ENCODE peak calls at places on chromosomes 7 and 10, in eight cellular contexts. C, P, M, E, J, T, W and Z are unnamed samples.

GRCh38 chr10:6778992-6779701 is 199.1 kb upstream of the PRKCQ start:
- DNase-seq in C (peak; percentile 33), P (peak; percentile 89), M (no peak), E (no peak), J (peak; percentile 75), T (peak; percentile 84), W (no peak), Z (peak; percentile 84)

GRCh38 chr10:86401588-86402282 is 35.1 kb upstream of the GRID1 start:
- DNase-seq in C (no peak), P (peak; percentile 47), M (peak; percentile 28), E (no peak), J (peak; percentile 37), T (no peak), W (no peak), Z (no peak)

GRCh38 chr7:155860840-155861479 is 48.7 kb upstream of the SHH start:
- DNase-seq in C (no peak), P (peak; percentile 60), M (no peak), E (no peak), J (peak; percentile 81), T (no peak), W (no peak), Z (peak; percentile 31)

GRCh38 chr10:133062635-133063034 is 25.1 kb upstream of the ADGRA1 start:
- DNase-seq in C (no peak), P (no peak), M (no peak), E (no peak), J (no peak), T (no peak), W (no peak), Z (no peak)

GRCh38 chr7:121337398-121337797 is 8.6 kb downstream of the WNT16 start:
- DNase-seq in C (no peak), P (no peak), M (no peak), E (no peak), J (peak; percentile 77), T (no peak), W (no peak), Z (no peak)

GRCh38 chr7:92135100-92135429 is 788 bp upstream of the CYP51A1 start:
- DNase-seq in C (no peak), P (no peak), M (peak; percentile 20), E (no peak), J (peak; percentile 44), T (no peak), W (peak; percentile 27), Z (peak; percentile 3)

GRCh38 chr7:116630932-116631449 is 41.0 kb upstream of the MET start:
- DNase-seq in C (peak; percentile 71), P (peak; percentile 86), M (peak; percentile 88), E (no peak), J (peak; percentile 82), T (peak; percentile 20), W (peak; percentile 93), Z (peak; percentile 49)

GRCh38 chr10:11608159-11608966 is 3.1 kb downstream of the USP6NL start:
- DNase-seq in C (no peak), P (no peak), M (no peak), E (no peak), J (no peak), T (no peak), W (no peak), Z (no peak)

GRCh38 chr10:79101560-79101971 is 32.8 kb downstream of the ZMIZ1 start:
- DNase-seq in C (no peak), P (no peak), M (no peak), E (no peak), J (no peak), T (no peak), W (no peak), Z (no peak)

GRCh38 chr10:60312818-60313588 is 76.7 kb downstream of the ANK3 start:
- DNase-seq in C (no peak), P (no peak), M (no peak), E (no peak), J (peak; percentile 59), T (peak; percentile 32), W (no peak), Z (peak; percentile 13)

GRCh38 chr7:150346922-150347321 is 5.5 kb upstream of the RARRES2 start:
- DNase-seq in C (no peak), P (no peak), M (no peak), E (no peak), J (no peak), T (no peak), W (no peak), Z (no peak)

GRCh38 chr7:128221929-128222403 is 19.1 kb upstream of the LEP start:
- DNase-seq in C (no peak), P (peak; percentile 57), M (no peak), E (no peak), J (no peak), T (peak; percentile 31), W (no peak), Z (no peak)

GRCh38 chr10:97774811-97775294 is 3.1 kb upstream of the SFRP5 start:
- DNase-seq in C (no peak), P (no peak), M (no peak), E (no peak), J (no peak), T (no peak), W (no peak), Z (no peak)

GRCh38 chr10:45550903-45551302 is 121.7 kb downstream of the ZFAND4 start:
- DNase-seq in C (no peak), P (no peak), M (no peak), E (no peak), J (no peak), T (no peak), W (no peak), Z (no peak)

GRCh38 chr10:87053121-87053520 is 33.0 kb downstream of the FAM25A start:
- DNase-seq in C (peak; percentile 70), P (no peak), M (no peak), E (no peak), J (no peak), T (no peak), W (no peak), Z (no peak)

GRCh38 chr7:157987906-157988305 is 599.7 kb downstream of the PTPRN2 start:
- DNase-seq in C (no peak), P (no peak), M (no peak), E (no peak), J (no peak), T (no peak), W (no peak), Z (no peak)

GRCh38 chr7:83155407-83155806 is 7.3 kb downstream of the PCLO start:
- DNase-seq in C (no peak), P (no peak), M (no peak), E (no peak), J (no peak), T (no peak), W (no peak), Z (no peak)

GRCh38 chr7:147207988-147208387 is 1091.4 kb downstream of the CNTNAP2 start:
- DNase-seq in C (no peak), P (no peak), M (no peak), E (no peak), J (no peak), T (no peak), W (no peak), Z (no peak)
- H3K4me3 ChIP-seq in C (no peak overlapping the region), P (no peak overlapping the region), M (no peak overlapping the region), E (no peak overlapping the region), J (no peak overlapping the region), T (no peak overlapping the region), W (no peak overlapping the region), Z (no peak overlapping the region)

DNA sequence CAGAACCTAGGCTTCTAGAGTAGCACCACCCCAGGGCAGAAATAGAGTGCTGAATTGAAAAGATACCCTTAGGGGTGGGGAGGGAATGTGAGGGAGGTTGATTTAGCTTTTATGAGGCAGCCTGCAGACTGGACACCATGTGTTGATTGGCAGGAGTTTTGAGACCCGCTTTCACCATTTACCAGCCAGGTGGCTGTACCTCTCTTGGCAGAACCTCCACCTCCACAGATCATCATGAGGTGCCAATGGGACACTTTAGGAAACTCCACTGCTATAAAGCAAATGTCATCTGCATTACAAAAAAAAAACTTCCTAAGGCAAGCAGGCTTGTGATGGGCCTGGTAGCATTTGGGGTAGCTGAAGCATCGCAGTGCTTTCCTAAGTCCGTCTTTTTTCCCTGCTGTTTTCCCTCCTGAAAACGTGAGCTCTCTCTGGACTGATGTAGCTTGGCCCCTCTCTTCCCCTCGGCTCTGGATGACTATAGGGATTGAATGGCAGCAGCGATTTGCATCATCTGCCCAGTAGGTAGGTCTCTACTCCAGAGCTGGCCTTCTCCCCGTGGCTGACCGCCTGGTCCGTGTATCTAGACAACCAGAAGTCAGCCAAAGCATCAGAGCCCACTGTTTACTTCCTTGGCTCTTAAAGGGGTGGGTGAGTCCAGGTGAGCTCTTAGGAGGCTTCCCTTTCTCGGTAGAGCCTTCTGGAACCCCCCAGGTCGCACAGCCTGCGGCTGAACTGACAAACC is 1.3 kb downstream of the PCBD1 start:
- DNase-seq in C (no peak), P (no peak), M (no peak), E (peak; percentile 9), J (no peak), T (no peak), W (no peak), Z (no peak)
- TF ChIP-seq CTCF in C (no peak), P (no peak), M (no peak), E (no peak), J (no peak), T (no peak), W (no peak), Z (no peak)

DNA sequence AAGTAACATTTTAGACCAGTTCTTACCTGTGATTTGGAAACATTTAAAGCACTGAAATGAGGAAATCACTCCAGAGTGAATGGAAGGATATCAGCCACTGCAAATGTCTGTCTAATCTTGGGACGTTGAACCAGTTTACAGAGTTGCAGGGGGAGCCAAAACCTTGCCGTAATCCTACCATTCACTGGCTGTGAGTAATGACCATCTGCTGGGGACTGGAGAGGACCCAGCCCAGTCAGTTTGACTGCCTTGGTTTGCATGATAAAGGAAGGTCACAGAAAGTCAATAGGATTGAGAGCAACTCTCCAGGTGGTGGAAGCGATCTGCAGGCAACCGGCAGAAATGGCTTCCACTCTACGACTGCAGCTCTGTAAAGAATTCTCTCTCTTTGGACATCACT is 167.2 kb downstream of the AKR1D1 start:
- DNase-seq in C (peak; percentile 47), P (no peak), M (no peak), E (no peak), J (peak; percentile 60), T (no peak), W (no peak), Z (peak; percentile 20)
- H3K4me3 ChIP-seq in C (no peak overlapping the region), P (no peak overlapping the region), M (no peak overlapping the region), E (no peak overlapping the region), J (no peak overlapping the region), T (no peak overlapping the region), W (no peak overlapping the region), Z (no peak overlapping the region)

GRCh38 chr10:110312206-110312605 is 7.5 kb upstream of the SMNDC1 start:
- DNase-seq in C (no peak), P (no peak), M (no peak), E (no peak), J (no peak), T (no peak), W (no peak), Z (no peak)

GRCh38 chr10:110311357-110311949 is 6.7 kb upstream of the SMNDC1 start:
- DNase-seq in C (peak; percentile 56), P (peak; percentile 54), M (peak; percentile 43), E (peak; percentile 18), J (peak; percentile 79), T (peak; percentile 46), W (peak; percentile 65), Z (no peak)

GRCh38 chr10:110317866-110318850 is 13.4 kb upstream of the SMNDC1 start:
- DNase-seq in C (no peak), P (no peak), M (no peak), E (no peak), J (no peak), T (no peak), W (no peak), Z (no peak)

GRCh38 chr10:110310741-110311140 is 6.0 kb upstream of the SMNDC1 start:
- DNase-seq in C (no peak), P (no peak), M (no peak), E (no peak), J (no peak), T (no peak), W (no peak), Z (no peak)

GRCh38 chr10:110313674-110314073 is 9.0 kb upstream of the SMNDC1 start:
- DNase-seq in C (no peak), P (no peak), M (no peak), E (no peak), J (no peak), T (no peak), W (no peak), Z (no peak)
- TF ChIP-seq CTCF in C (no peak), P (no peak), M (no peak), E (no peak), J (no peak), T (no peak), W (no peak), Z (no peak)